ENCODE peak calls at places on chromosomes 12 and 14, in five cellular contexts. H, S, O, E and R are unnamed samples.

GRCh38 chr14:23153891-23154796 is 29.3 kb downstream of the SLC7A8 start:
- DNase-seq in H (peak), E (peak), O (peak), S (peak), R (peak)

GRCh38 chr12:88921890-88922532 is 341.7 kb upstream of the KITLG start:
- DNase-seq in H (no peak), E (no peak), O (no peak), S (no peak), R (no peak)

GRCh38 chr12:54025507-54026393 is 2.5 kb upstream of the HOXC6 start:
- DNase-seq in S (peak), O (peak), E (no peak), H (no peak), R (no peak)

GRCh38 chr12:112973016-112973711 is 5.2 kb upstream of the OAS2 start:
- DNase-seq in H (no peak), S (peak), E (no peak), O (peak), R (no peak)

GRCh38 chr12:110312581-110313360 is 31.7 kb downstream of the ATP2A2 start:
- DNase-seq in O (peak), H (no peak), E (no peak), S (peak), R (peak)

GRCh38 chr12:18837025-18837424 is 99.1 kb downstream of the CAPZA3 start:
- DNase-seq in S (peak), E (no peak), H (no peak), O (peak), R (no peak)

GRCh38 chr14:100330396-100330931 is 7.3 kb downstream of the SLC25A47 start:
- DNase-seq in O (no peak), S (no peak), H (no peak), E (no peak), R (no peak)

GRCh38 chr14:98368214-98368613 is 903.8 kb downstream of the BCL11B start:
- DNase-seq in S (no peak), E (no peak), O (no peak), H (no peak), R (no peak)

GRCh38 chr14:74014299-74014698 is 4.8 kb downstream of the ENTPD5 start:
- DNase-seq in S (no peak), H (no peak), O (peak), E (no peak), R (no peak)

GRCh38 chr12:120236124-120236398 is 29.5 kb downstream of the PXN start:
- DNase-seq in S (no peak), E (no peak), H (no peak), O (no peak), R (no peak)

GRCh38 chr12:131527736-131528135 is 183.2 kb upstream of the SFSWAP start:
- DNase-seq in S (no peak), O (no peak), H (no peak), E (no peak), R (no peak)

GRCh38 chr12:98757455-98757854 is 112.4 kb downstream of the APAF1 start:
- DNase-seq in S (no peak), E (no peak), O (no peak), H (no peak), R (no peak)

GRCh38 chr12:3172124-3173007 is 95.2 kb downstream of the TSPAN9 start:
- DNase-seq in H (no peak), O (no peak), E (no peak), S (no peak), R (no peak)

GRCh38 chr12:78155546-78155945 is 324.9 kb downstream of the NAV3 start:
- DNase-seq in H (no peak), O (peak), S (no peak), E (no peak), R (no peak)

GRCh38 chr14:94027566-94028449 is 1.7 kb downstream of the OTUB2 start:
- DNase-seq in E (no peak), H (no peak), O (no peak), S (no peak), R (no peak)

GRCh38 chr12:5087831-5088554 is 44.3 kb downstream of the KCNA5 start:
- DNase-seq in S (no peak), E (no peak), O (no peak), H (no peak), R (no peak)

GRCh38 chr12:104462931-104463339 is 6.2 kb downstream of the CHST11 start:
- DNase-seq in H (no peak), S (no peak), O (no peak), E (no peak), R (no peak)

GRCh38 chr12:6192604-6193380 is 7.4 kb upstream of the CD9 start:
- DNase-seq in O (no peak), E (no peak), H (no peak), S (no peak), R (no peak)

GRCh38 chr12:6197996-6198395 is 2.2 kb upstream of the CD9 start:
- DNase-seq in E (no peak), H (no peak), O (no peak), S (no peak), R (peak)

GRCh38 chr12:6195665-6196535 is 4.3 kb upstream of the CD9 start:
- DNase-seq in S (peak), H (peak), E (peak), O (peak), R (peak)

GRCh38 chr12:6198556-6198955 is 1.6 kb upstream of the CD9 start:
- DNase-seq in S (no peak), O (no peak), H (no peak), E (no peak), R (peak)

DNA sequence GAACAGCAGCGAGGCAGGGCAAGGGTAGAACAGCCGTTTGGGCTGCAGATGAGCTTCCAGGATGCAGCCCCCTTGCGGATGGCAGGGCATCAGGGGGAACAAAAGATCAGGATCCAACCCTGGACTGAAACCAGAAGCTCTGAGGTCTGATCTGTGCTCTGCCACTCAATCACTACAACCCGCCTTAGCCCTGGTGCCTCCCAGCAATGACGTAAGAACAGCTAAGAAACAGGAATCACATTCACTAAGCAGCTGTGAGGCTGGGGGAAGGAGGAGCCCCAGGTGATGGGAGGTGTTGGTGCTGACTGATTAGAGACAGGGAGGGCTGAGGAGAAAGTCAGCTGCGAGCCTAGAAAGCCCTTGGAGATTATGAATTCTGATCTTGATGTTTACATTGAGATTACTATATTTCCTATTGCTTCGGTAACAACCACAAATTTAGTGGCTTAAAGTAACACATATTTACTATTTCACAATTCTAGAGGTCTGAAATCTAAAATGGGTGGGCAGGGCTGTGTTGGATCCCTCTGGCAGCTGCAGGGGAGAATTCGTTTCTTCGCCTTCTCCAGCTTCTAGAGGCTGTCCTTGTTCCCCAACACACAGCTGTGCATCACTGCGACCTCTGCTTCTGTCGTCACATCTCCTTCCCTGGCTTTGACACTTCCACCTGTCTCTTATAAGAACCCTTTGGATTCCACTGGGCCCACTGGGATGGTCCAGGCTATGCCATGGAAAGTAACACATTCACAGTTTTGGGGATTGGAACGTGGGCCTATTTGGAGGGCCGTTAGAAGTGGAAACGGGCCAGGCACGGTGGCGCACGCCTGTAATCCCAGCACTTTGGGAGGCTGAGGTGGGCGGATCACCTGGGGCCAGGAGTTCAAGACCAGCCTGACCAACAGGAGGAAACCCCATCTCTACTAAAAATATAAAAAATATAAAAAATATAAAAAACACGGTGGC is 6.1 kb upstream of the CD9 start:
- DNase-seq in O (no peak), S (no peak), E (no peak), H (no peak), R (no peak)
- TF ChIP-seq CTCF in O (no peak), S (no peak), E (no peak), H (no peak), R (no peak)

GRCh38 chr12:91001306-91001705 is 3.5 kb downstream of the EPYC start:
- DNase-seq in S (no peak), H (no peak), O (no peak), E (no peak), R (no peak)
- TF ChIP-seq CTCF in S (no peak), H (no peak), O (no peak), E (no peak), R (no peak)

GRCh38 chr14:21923820-21924219 is 250.2 kb upstream of the OR4E1 start:
- DNase-seq in S (no peak), H (no peak), O (no peak), E (no peak), R (no peak)

GRCh38 chr14:21921453-21921852 is 247.8 kb upstream of the OR4E1 start:
- DNase-seq in E (no peak), H (no peak), S (no peak), O (no peak), R (no peak)

GRCh38 chr14:21924479-21924878 is 250.9 kb upstream of the OR4E1 start:
- DNase-seq in E (no peak), H (no peak), S (no peak), O (no peak), R (no peak)
- TF ChIP-seq CTCF in E (no peak), H (no peak), S (no peak), O (no peak), R (no peak)

GRCh38 chr12:123273166-123273565 is 1.5 kb upstream of the CDK2AP1 start:
- DNase-seq in H (no peak), S (no peak), E (no peak), O (no peak), R (no peak)
- TF ChIP-seq CTCF in H (no peak), S (no peak), E (no peak), O (no peak), R (no peak)

GRCh38 chr12:85441740-85442139 is 161.7 kb downstream of the ALX1 start:
- DNase-seq in S (peak), H (no peak), E (no peak), O (peak), R (no peak)
- TF ChIP-seq CTCF in S (peak), H (no peak), E (no peak), O (peak), R (no peak)

GRCh38 chr14:76870146-76870545 is 43.9 kb downstream of the LRRC74A start:
- DNase-seq in O (no peak), S (no peak), E (no peak), H (no peak), R (no peak)

GRCh38 chr14:76866469-76866868 is 40.3 kb downstream of the LRRC74A start:
- DNase-seq in O (no peak), S (no peak), H (no peak), E (no peak), R (no peak)

GRCh38 chr14:76872796-76873432 is 46.7 kb downstream of the LRRC74A start:
- DNase-seq in H (peak), O (peak), E (peak), S (peak), R (peak)

GRCh38 chr14:76867536-76868452 is 41.6 kb downstream of the LRRC74A start:
- DNase-seq in S (no peak), O (no peak), H (no peak), E (no peak), R (no peak)

DNA sequence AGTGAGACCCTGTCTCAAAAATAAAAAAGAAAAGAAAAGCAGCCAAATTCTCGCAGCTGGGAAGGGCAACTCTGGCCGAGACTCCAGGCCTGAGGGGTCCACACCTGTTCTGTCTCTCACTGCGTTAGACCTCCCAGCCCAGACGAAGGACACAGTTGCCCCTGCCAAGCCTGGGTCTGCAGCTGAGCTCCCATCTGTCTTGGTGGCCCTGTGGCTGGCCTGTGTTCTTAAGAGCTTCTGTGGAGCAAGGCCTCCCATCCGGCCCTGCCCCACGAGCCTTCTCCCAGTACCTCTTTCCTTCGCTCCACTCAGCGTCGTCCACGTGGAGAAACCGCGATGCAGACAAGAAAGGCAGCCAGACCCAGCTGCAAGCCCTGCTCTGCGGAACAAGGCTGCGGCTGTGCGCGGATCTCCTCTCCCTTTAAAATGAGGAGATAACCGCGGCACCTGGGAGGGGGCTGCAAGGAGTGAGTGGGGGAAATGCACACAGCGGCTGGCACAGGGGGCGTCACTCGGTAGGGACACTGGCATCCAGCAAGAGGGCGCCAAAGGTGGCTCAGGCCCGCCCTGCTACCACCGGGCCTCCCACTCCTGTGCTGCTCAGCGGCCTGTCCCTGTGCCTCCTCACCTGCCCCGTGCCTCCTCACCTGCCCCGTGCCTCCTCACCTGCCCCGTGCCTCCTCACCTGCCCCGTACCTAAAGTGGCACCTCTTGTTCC is 42.4 kb downstream of the LRRC74A start:
- DNase-seq in S (no peak), H (no peak), E (no peak), O (no peak), R (no peak)
- TF ChIP-seq CTCF in S (no peak), H (no peak), E (no peak), O (no peak), R (no peak)